ENCODE peak calls at places on chromosomes 1 and 21, in six cellular contexts. B, I, O, G, F and C are unnamed samples. For H3K36me3, the result is how much of the 10 kb centered on the place peaks cover.

GRCh38 chr1:216766633-216767325 is 43.5 kb upstream of the ESRRG start:
- DNase-seq in B (no peak), I (no peak), O (no peak), G (no peak), F (no peak), C (no peak)

GRCh38 chr21:37370152-37371040 is 3.8 kb downstream of the DYRK1A start:
- DNase-seq in B (no peak), I (no peak), O (no peak), G (no peak), F (no peak), C (no peak)

GRCh38 chr1:25431495-25432363 is 1.0 kb downstream of the MACO1 start:
- DNase-seq in B (peak), I (peak), O (no peak), G (no peak), F (no peak), C (peak)

GRCh38 chr1:42963378-42964005 is 4.8 kb upstream of the SLC2A1 start:
- DNase-seq in B (no peak), I (no peak), O (no peak), G (no peak), F (no peak), C (no peak)

GRCh38 chr21:38824124-38824822 is 18.5 kb downstream of the ETS2 start:
- DNase-seq in B (no peak), I (no peak), O (no peak), G (no peak), F (no peak), C (no peak)

GRCh38 chr1:182672487-182672836 is 11.9 kb downstream of the RGS8 start:
- DNase-seq in B (no peak), I (no peak), O (no peak), G (no peak), F (no peak), C (no peak)

GRCh38 chr1:227437495-227438008 is 119.3 kb upstream of the CDC42BPA start:
- DNase-seq in B (no peak), I (no peak), O (no peak), G (no peak), F (no peak), C (no peak)

GRCh38 chr1:30990594-30990993 is 74.9 kb downstream of the PUM1 start:
- DNase-seq in B (no peak), I (no peak), O (no peak), G (no peak), F (no peak), C (no peak)

GRCh38 chr1:64515427-64515826 is 45.5 kb downstream of the CACHD1 start:
- DNase-seq in B (peak), I (peak), O (peak), G (peak), F (no peak), C (peak)

GRCh38 chr1:234597894-234598293 is 12.1 kb downstream of the IRF2BP2 start:
- DNase-seq in B (no peak), I (no peak), O (no peak), G (no peak), F (peak), C (no peak)

GRCh38 chr1:155103325-155103724 is 24.4 kb upstream of the EFNA1 start:
- DNase-seq in B (no peak), I (no peak), O (no peak), G (no peak), F (no peak), C (no peak)

GRCh38 chr1:171653796-171654704 is 1.6 kb upstream of the MYOC start:
- DNase-seq in B (no peak), I (peak), O (peak), G (no peak), F (no peak), C (peak)

GRCh38 chr1:4315202-4315601 is 339.2 kb upstream of the AJAP1 start:
- DNase-seq in B (no peak), I (no peak), O (no peak), G (no peak), F (no peak), C (no peak)

GRCh38 chr1:31843506-31843905 is 27.7 kb upstream of the SPOCD1 start:
- DNase-seq in B (peak), I (no peak), O (peak), G (no peak), F (no peak), C (no peak)

GRCh38 chr1:48471603-48472576 is at the start of gene SPATA6:
- DNase-seq in B (peak), I (peak), O (peak), G (peak), F (peak), C (peak)
- TF ChIP-seq POLR2A in B (peak), I (peak), O (peak), G (peak), F (peak), C (peak)

DNA sequence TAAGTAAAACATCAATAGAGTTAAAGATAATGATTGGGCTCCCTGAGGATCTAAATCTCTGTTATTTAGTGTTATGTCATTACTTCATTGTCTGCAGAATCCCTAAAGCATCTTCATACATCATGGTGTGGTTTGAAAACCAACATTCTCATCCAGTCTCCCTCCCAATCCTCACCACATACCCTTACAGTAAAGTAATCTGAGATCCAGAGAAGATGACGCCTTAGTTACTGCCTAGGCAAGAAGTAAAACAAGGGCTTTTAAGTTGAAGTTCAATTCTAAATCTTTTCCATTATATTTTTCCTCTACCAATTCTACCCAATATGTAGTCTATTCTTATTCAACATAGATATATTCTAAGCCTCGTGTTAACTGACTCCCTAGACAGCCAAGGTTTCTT is 17.4 kb downstream of the DPH5 start:
- DNase-seq in B (no peak), I (no peak), O (no peak), G (no peak), F (no peak), C (no peak)
- H3K36me3 ChIP-seq in B (under half), I (under half), O (under half), G (under half), F (under half), C (under half)

DNA sequence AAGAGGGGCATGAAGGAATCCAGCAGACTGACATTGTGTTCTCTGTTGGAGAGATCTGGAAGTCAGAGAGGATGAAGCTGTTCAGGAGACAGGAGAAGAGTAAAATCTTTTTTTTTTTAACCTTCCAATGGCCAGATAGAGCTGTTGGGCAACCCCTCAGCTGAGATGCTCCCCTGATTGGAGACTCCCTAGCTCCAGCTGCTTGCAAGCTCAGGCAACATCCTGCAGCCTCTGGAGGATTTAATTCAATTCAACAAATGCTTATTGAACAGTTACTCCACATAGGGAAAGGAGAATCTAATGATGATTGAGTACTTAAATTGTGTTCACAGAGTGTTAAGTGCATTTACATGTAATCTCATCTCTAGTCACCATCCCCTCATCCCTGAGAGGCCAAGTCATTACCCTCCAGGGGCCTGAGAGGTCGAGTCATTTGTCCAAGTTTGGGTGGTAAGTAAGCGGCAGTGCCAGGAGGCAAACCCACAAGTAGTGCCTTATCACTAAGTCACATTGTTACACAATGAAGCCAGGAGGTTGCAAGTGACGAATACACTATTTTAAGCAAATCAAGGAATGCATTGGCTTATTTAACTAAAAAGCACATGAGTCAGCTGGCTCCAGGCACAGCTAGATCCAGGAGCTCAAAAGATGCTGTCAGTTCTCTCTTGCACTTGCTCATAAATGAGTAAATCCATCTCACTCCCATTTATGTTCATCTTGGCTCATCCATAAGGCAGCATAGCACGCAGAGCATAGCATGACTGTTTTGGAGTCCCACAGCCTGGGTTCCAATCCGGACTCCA is 64.2 kb downstream of the OPTC start:
- DNase-seq in B (no peak), I (peak), O (no peak), G (peak), F (no peak), C (peak)
- H3K4me3 ChIP-seq in B (no peak), I (no peak), O (no peak), G (no peak), F (no peak), C (no peak)

GRCh38 chr1:89611721-89612120 is 21.2 kb upstream of the LRRC8C start:
- DNase-seq in B (no peak), I (no peak), O (no peak), G (no peak), F (no peak), C (no peak)

GRCh38 chr1:89608627-89609338 is 24.1 kb upstream of the LRRC8C start:
- DNase-seq in B (no peak), I (no peak), O (no peak), G (no peak), F (peak), C (no peak)

GRCh38 chr1:89610457-89610991 is 22.4 kb upstream of the LRRC8C start:
- DNase-seq in B (no peak), I (no peak), O (no peak), G (no peak), F (peak), C (no peak)

GRCh38 chr1:89609339-89609725 is 23.6 kb upstream of the LRRC8C start:
- DNase-seq in B (no peak), I (no peak), O (no peak), G (no peak), F (no peak), C (no peak)

DNA sequence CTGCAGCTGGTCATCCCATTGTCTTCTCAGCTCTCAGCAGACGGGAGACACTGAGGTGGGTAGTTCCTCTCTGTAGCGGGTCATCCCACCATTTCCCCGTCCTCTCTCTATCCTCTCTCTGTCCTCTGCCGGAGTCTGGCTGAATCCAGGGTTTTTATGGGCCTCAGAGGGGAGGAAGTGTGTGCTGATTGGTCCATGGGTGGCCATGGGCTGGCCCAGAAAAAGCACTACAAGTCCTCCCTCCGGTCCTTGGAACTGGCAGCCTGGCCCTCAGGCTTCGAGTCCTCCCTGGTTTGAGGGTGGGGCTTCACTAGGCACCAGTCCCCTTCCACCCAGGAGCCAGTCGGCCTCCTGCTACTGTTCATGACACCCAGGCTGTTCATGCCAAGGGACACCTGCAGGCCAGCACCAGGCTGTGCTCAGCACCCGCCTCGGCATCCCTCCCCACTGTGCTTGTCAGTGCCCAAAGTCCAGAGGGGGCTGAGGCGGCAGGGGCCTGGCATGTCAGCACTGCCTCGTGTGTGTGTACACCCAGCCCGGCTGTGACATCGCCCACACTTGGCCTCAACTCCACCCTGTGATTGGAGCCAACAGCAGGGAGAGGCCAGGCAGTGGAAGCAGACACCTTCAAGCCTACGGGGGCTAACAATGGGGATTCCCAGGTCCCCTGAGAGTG is 23.0 kb upstream of the LRRC8C start:
- DNase-seq in B (no peak), I (no peak), O (no peak), G (no peak), F (peak), C (no peak)
- TF ChIP-seq POLR2A in B (no peak), I (no peak), O (no peak), G (peak), F (no peak), C (no peak)

DNA sequence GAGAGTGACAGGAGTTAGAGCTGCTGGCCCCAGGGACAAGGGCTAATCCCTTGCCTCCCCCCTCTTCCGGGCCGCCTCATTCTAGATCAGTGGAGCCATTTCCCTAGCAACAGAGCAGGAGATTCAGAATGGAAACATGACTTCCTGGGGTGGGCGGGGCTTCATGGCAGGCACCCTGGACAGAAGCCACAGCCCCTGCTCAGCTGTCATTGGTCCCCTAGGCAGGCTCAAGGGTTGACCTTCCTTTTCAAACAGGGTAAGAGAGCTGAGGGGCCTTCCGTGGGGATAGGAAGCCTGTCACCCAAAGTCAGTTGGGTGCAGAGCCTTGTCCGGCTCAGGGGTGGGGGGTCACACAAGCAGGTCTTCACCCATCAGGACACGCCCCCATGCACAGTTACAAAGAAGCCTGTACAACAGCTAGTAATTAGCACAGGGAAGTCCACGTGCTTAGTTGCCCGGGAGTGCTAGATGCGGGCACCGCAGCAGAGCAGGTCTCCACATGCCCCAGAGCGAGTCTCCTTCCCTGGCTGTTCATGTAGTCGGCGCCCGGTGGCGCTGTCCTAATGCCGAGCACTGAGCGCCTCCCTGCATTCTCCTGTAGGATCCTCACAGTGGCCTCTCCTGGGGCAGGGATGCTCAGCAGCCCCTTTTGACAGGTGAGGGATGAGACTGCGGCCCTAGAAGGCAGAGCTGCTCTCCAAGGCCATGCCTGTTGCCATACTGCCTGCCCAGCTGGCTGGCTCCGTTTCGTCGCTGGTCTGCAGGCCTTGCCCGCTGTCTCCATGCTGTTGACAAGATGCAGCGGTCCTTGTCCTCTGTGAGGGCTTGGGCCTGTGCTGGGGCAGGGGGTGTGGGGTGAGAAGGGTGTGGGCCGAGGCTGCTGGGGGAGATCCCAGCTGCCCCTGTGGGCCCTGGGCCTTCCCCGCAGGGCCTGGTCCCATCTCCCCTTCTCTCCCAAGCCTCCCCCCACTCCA is 5.1 kb downstream of the TMEM201 start:
- DNase-seq in B (peak), I (no peak), O (no peak), G (no peak), F (peak), C (peak)
- H3K36me3 ChIP-seq in B (under half), I (under half), O (under half), G (under half), F (under half), C (under half)